ENCODE peak calls at places on chromosomes 1 and 21, in five cellular contexts. D, P, M, B and I are unnamed samples.

GRCh38 chr1:209769171-209769904 is 13.5 kb downstream of the TRAF3IP3 start:
- DNase-seq in D (no peak), P (peak), M (peak), B (no peak), I (peak)

GRCh38 chr1:15911927-15912326 is 64.0 kb downstream of the ZBTB17 start:
- DNase-seq in D (no peak), P (no peak), M (no peak), B (no peak), I (no peak)

GRCh38 chr1:63653971-63654370 is 60.8 kb downstream of the PGM1 start:
- DNase-seq in D (no peak), P (no peak), M (no peak), B (no peak), I (no peak)

GRCh38 chr1:107246775-107247345 is 106.0 kb downstream of the NTNG1 start:
- DNase-seq in D (no peak), P (no peak), M (no peak), B (no peak), I (no peak)

GRCh38 chr1:102838016-102838415 is 270.3 kb downstream of the COL11A1 start:
- DNase-seq in D (no peak), P (no peak), M (no peak), B (no peak), I (no peak)

GRCh38 chr1:229759037-229759435 is 133.0 kb downstream of the URB2 start:
- DNase-seq in D (no peak), P (no peak), M (no peak), B (no peak), I (no peak)

GRCh38 chr1:206808615-206809014 is 36.3 kb upstream of the IL10 start:
- DNase-seq in D (peak), P (no peak), M (peak), B (no peak), I (peak)

GRCh38 chr1:161091796-161092507 is 2.6 kb upstream of the NECTIN4 start:
- DNase-seq in D (no peak), P (no peak), M (no peak), B (no peak), I (no peak)

GRCh38 chr1:14689996-14690614 is 91.6 kb downstream of the KAZN start:
- DNase-seq in D (no peak), P (no peak), M (no peak), B (no peak), I (no peak)

GRCh38 chr1:220786337-220787068 is at the start of gene MTARC1:
- DNase-seq in D (peak), P (no peak), M (peak), B (peak), I (peak)

GRCh38 chr1:116115476-116115875 is 4.3 kb downstream of the MAB21L3 start:
- DNase-seq in D (no peak), P (no peak), M (no peak), B (no peak), I (no peak)

GRCh38 chr1:110548381-110548780 is 29.4 kb upstream of the KCNA10 start:
- DNase-seq in D (no peak), P (no peak), M (peak), B (peak), I (no peak)

GRCh38 chr1:91651671-91652071 is 151.0 kb downstream of the CDC7 start:
- DNase-seq in D (no peak), P (no peak), M (no peak), B (no peak), I (no peak)

GRCh38 chr21:45235488-45235887 is 52.2 kb downstream of the POFUT2 start:
- DNase-seq in D (no peak), P (no peak), M (no peak), B (no peak), I (no peak)